ENCODE peak calls at places on chromosomes 12 and 14, in six cellular contexts. A is Calu3, U is HFF-Myc, Z is bronchial epithelial cell, Q is AG10803, E is upper lobe of right lung. L is an unnamed sample.

GRCh38 chr14:36069535-36069900 is 107.0 kb downstream of the PTCSC3 start:
- DNase-seq in Z (peak), A (peak), U (no peak), E (no peak), Q (peak), L (no peak)

GRCh38 chr12:93653079-93653478 is 24.1 kb upstream of the CRADD start:
- DNase-seq in A (no peak), Q (no peak), Z (no peak), E (no peak), U (no peak), L (no peak)

GRCh38 chr14:104827173-104828055 is 26.5 kb downstream of the ZBTB42 start:
- DNase-seq in Q (peak), E (peak), A (peak), Z (no peak), U (no peak), L (no peak)

GRCh38 chr12:100963381-100963780 is 168.8 kb downstream of the ANO4 start:
- DNase-seq in E (no peak), Q (peak), Z (no peak), A (no peak), U (no peak), L (no peak)

GRCh38 chr12:119177724-119178380 is 879 bp upstream of the HSPB8 start:
- DNase-seq in Z (no peak), A (no peak), E (no peak), Q (no peak), U (no peak), L (no peak)

GRCh38 chr12:132904718-132905328 is 17.4 kb upstream of the CHFR start:
- DNase-seq in Z (no peak), U (no peak), A (no peak), E (peak), Q (peak), L (no peak)

GRCh38 chr12:116210762-116211161 is 66.7 kb downstream of the MED13L start:
- DNase-seq in A (no peak), Q (no peak), U (no peak), E (no peak), Z (no peak), L (no peak)

GRCh38 chr14:104479901-104480300 is 99.7 kb upstream of the C14orf180 start:
- DNase-seq in U (no peak), A (no peak), Z (no peak), E (no peak), Q (no peak), L (no peak)

GRCh38 chr12:49503674-49504180 is 35.1 kb upstream of the KCNH3 start:
- DNase-seq in E (no peak), U (no peak), Z (peak), A (peak), Q (no peak), L (no peak)

GRCh38 chr14:21103710-21104447 is 3.0 kb downstream of the TMEM253 start:
- DNase-seq in E (peak), U (peak), Z (peak), Q (peak), A (peak), L (peak)

GRCh38 chr12:119594772-119595445 is 1.3 kb downstream of the TMEM233 start:
- DNase-seq in Q (no peak), U (no peak), Z (no peak), A (peak), E (peak), L (no peak)

GRCh38 chr14:92135269-92135668 is 13.5 kb downstream of the CPSF2 start:
- DNase-seq in A (no peak), Z (peak), Q (peak), U (no peak), E (no peak), L (no peak)

GRCh38 chr12:16581416-16581815 is 24.5 kb downstream of the LMO3 start:
- DNase-seq in Z (no peak), U (no peak), E (no peak), A (no peak), Q (no peak), L (no peak)

GRCh38 chr14:87391066-87391465 is 601.9 kb downstream of the GALC start:
- DNase-seq in U (no peak), E (no peak), Q (no peak), A (no peak), Z (no peak), L (no peak)

GRCh38 chr12:42935756-42936155 is 346.2 kb upstream of the PRICKLE1 start:
- DNase-seq in Z (peak), U (peak), A (no peak), Q (no peak), E (no peak), L (no peak)

GRCh38 chr12:1776139-1776975 is 44.0 kb upstream of the LRTM2 start:
- DNase-seq in A (no peak), Z (peak), E (no peak), Q (peak), U (peak), L (no peak)

GRCh38 chr12:64998327-64999156 is 122.6 kb downstream of the WIF1 start:
- DNase-seq in Q (peak), U (no peak), Z (peak), E (no peak), A (peak), L (no peak)

GRCh38 chr12:121753844-121754264 is 39.6 kb downstream of the RHOF start:
- DNase-seq in A (no peak), Q (no peak), E (peak), Z (no peak), U (no peak), L (no peak)

GRCh38 chr14:85534914-85535313 is 5.0 kb downstream of the FLRT2 start:
- DNase-seq in E (no peak), U (no peak), Q (no peak), A (no peak), Z (no peak), L (no peak)

GRCh38 chr14:66974397-66975025 is 214.7 kb upstream of the GARIN2 start:
- DNase-seq in E (no peak), A (no peak), U (peak), Z (peak), Q (peak), L (no peak)

GRCh38 chr12:65892905-65893304 is 68.6 kb downstream of the HMGA2 start:
- DNase-seq in E (no peak), Z (peak), U (peak), Q (peak), A (no peak), L (no peak)

GRCh38 chr12:102950950-102951490 is 6.5 kb upstream of the ASCL1 start:
- DNase-seq in E (no peak), Q (no peak), Z (no peak), A (no peak), U (no peak), L (no peak)

GRCh38 chr12:94795520-94795919 is 145.2 kb upstream of the TMCC3 start:
- DNase-seq in A (no peak), Z (peak), Q (peak), E (no peak), U (peak), L (peak)

GRCh38 chr12:22083167-22083566 is 37.1 kb downstream of the CMAS start:
- DNase-seq in A (peak), Z (peak), E (no peak), Q (peak), U (no peak), L (peak)

GRCh38 chr14:103311171-103311997 is 22.7 kb upstream of the EIF5 start:
- DNase-seq in U (no peak), Z (no peak), Q (no peak), A (no peak), E (peak), L (no peak)

GRCh38 chr14:70755655-70756054 is 53.7 kb downstream of the MAP3K9 start:
- DNase-seq in A (no peak), Q (no peak), Z (peak), E (no peak), U (no peak), L (no peak)

GRCh38 chr12:98373982-98374381 is 141.4 kb upstream of the TMPO start:
- DNase-seq in Z (no peak), A (no peak), U (no peak), E (no peak), Q (no peak), L (no peak)

GRCh38 chr12:132064641-132065040 is 79.5 kb downstream of the DDX51 start:
- DNase-seq in Z (no peak), E (no peak), Q (no peak), A (no peak), U (no peak), L (no peak)

GRCh38 chr12:92396647-92397258 is 251.1 kb upstream of the BTG1 start:
- DNase-seq in U (peak), E (no peak), Q (peak), Z (peak), A (no peak), L (peak)

GRCh38 chr12:92608418-92609091 is 94.2 kb upstream of the PLEKHG7 start:
- DNase-seq in E (no peak), Z (peak), Q (peak), A (peak), U (no peak), L (no peak)

GRCh38 chr12:39401459-39401858 is 41.5 kb downstream of the KIF21A start:
- DNase-seq in A (no peak), U (no peak), Z (no peak), E (no peak), Q (peak), L (peak)

GRCh38 chr12:92134638-92135274 is 10.9 kb downstream of the BTG1 start:
- DNase-seq in Z (peak), U (peak), A (no peak), E (no peak), Q (peak), L (no peak)

GRCh38 chr14:100303925-100304324 is 2.3 kb downstream of the SLC25A29 start:
- DNase-seq in Q (no peak), A (no peak), E (no peak), U (no peak), Z (no peak), L (no peak)

DNA sequence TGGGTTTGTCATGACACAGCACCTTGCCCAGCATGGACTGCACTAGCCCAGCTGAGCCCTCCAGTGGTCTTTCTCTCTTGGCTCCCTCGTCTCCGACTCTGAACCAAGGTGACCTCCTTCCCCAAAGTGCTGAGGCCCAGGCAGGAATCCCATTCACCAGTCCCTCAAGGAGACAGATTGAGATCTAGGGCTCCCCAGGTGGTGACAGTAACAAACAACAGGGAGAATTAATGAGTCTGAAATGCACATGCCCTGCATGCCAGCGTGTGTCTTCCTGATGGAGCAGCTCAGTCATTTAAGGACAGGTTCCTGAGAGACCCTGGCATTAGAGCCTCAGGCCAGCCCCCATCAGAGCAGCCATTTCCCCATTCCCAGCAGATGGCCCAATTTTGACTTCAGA is 51.4 kb upstream of the OAS1 start:
- DNase-seq in U (no peak), Z (peak), Q (no peak), E (no peak), A (peak), L (no peak)
- TF ChIP-seq CTCF in U (peak), Z (peak), Q (peak), E (no peak), A (no peak), L (no peak)

GRCh38 chr14:59435987-59436386 is 29.2 kb downstream of the GPR135 start:
- DNase-seq in Q (no peak), A (no peak), E (no peak), Z (no peak), U (no peak), L (no peak)
- TF ChIP-seq CTCF in Q (no peak), A (no peak), E (no peak), Z (no peak), U (no peak), L (no peak)

GRCh38 chr14:76050797-76051392 is 65.3 kb downstream of the IFT43 start:
- DNase-seq in Z (peak), Q (peak), U (peak), A (peak), E (no peak), L (peak)
- TF ChIP-seq CTCF in Z (peak), Q (peak), U (peak), A (peak), E (peak), L (peak)

GRCh38 chr12:5989621-5990020 is 44.6 kb upstream of the ANO2 start:
- DNase-seq in E (no peak), Q (no peak), U (no peak), A (no peak), Z (no peak), L (no peak)

GRCh38 chr12:5988088-5988487 is 43.0 kb upstream of the ANO2 start:
- DNase-seq in Q (no peak), A (no peak), E (no peak), U (no peak), Z (no peak), L (no peak)

GRCh38 chr12:5987573-5987972 is 42.5 kb upstream of the ANO2 start:
- DNase-seq in A (no peak), Z (no peak), Q (no peak), U (no peak), E (no peak), L (no peak)

GRCh38 chr12:5985471-5985870 is 40.4 kb upstream of the ANO2 start:
- DNase-seq in U (no peak), Q (no peak), A (no peak), E (no peak), Z (no peak), L (no peak)

GRCh38 chr12:5988659-5989116 is 43.6 kb upstream of the ANO2 start:
- DNase-seq in E (peak), A (peak), Z (peak), Q (peak), U (peak), L (peak)
- TF ChIP-seq CTCF in E (peak), A (peak), Z (peak), Q (peak), U (peak), L (peak)

GRCh38 chr14:24329073-24329663 is 5.7 kb downstream of the ADCY4 start:
- DNase-seq in E (no peak), U (no peak), A (no peak), Z (no peak), Q (no peak), L (no peak)
- TF ChIP-seq CTCF in E (no peak), U (no peak), A (no peak), Z (no peak), Q (no peak), L (no peak)

GRCh38 chr12:52910248-52910883 is 5.5 kb upstream of the KRT8 start:
- DNase-seq in U (no peak), E (no peak), A (no peak), Q (no peak), Z (no peak), L (no peak)

GRCh38 chr12:52909796-52910195 is 4.9 kb upstream of the KRT8 start:
- DNase-seq in Z (no peak), Q (no peak), A (no peak), U (no peak), E (no peak), L (no peak)

GRCh38 chr12:52909256-52909655 is 4.4 kb upstream of the KRT8 start:
- DNase-seq in U (no peak), A (no peak), E (no peak), Z (no peak), Q (no peak), L (no peak)

GRCh38 chr12:52906049-52906645 is 1.3 kb upstream of the KRT8 start:
- DNase-seq in Z (peak), Q (no peak), E (no peak), U (no peak), A (no peak), L (no peak)

DNA sequence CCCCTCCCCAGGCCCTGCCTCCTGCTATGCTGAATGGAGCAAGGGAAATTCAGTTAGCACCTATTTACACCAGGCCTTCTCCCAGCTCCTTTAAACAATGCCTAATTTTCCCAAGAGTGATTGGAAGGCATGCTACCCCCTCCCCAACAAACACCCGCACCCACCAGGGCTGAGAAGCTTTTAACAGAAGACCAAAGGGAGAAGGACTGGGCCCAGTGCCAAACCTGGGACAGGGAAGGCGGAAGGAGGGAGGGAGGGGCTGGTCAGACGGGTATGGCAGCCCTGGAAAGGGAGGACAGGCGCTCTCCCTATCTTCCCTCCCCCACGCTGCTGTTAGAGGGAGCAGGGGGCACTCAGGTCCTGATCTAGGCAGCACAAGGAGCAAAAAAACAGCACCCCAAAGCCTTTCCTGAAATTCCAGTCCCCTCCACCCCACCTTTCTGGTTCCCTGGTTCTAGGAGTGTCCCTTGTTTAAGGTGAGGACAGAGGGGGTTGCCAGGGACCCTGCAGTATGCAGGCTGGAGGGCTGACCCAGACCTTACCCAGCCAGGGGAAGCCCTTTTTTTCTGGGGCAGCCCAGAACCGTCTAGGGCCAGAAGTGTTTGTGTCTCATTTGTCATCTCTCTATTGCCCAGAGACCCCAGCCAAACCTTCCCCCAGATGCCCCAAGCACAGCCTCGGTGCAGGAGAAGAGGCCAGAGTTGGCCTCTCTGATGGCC is 2.4 kb upstream of the KRT8 start:
- DNase-seq in U (no peak), Q (no peak), A (peak), Z (peak), E (peak), L (no peak)
- TF ChIP-seq CTCF in U (no peak), Q (no peak), A (no peak), Z (no peak), E (no peak), L (no peak)

GRCh38 chr12:31362759-31363415 is 36.9 kb upstream of the SINHCAF start:
- DNase-seq in E (no peak), Q (no peak), Z (peak), A (peak), U (no peak), L (no peak)
- TF ChIP-seq CTCF in E (peak), Q (no peak), Z (no peak), A (no peak), U (no peak), L (no peak)

L was measured in AG09319.